ENCODE peak calls at places on chromosomes 11 and 22, in four cellular contexts. U is PC-3, D is endodermal cell, I is choroid plexus epithelial cell. K is an unnamed sample.

GRCh38 chr11:17406082-17406817 is 17.8 kb upstream of the KCNJ11 start:
- DNase-seq in U (no peak), D (no peak), I (no peak), K (no peak)

GRCh38 chr11:1546536-1547466 is 25.3 kb downstream of the DUSP8 start:
- DNase-seq in U (peak; percentile 60), D (peak; percentile 88), I (peak; percentile 25), K (no peak)

GRCh38 chr11:128970598-128971190 is 28.0 kb upstream of the TP53AIP1 start:
- DNase-seq in U (no peak), D (no peak), I (no peak), K (no peak)

GRCh38 chr22:39703890-39704658 is 133.5 kb downstream of the CACNA1I start:
- DNase-seq in U (no peak), D (no peak), I (no peak), K (no peak)

GRCh38 chr11:65438257-65439151 is 15.9 kb downstream of the NEAT1 start:
- DNase-seq in U (no peak), D (no peak), I (peak; percentile 55), K (no peak)

GRCh38 chr11:61283613-61284012 is 11.5 kb downstream of the VWCE start:
- DNase-seq in U (no peak), D (no peak), I (no peak), K (no peak)

GRCh38 chr11:58685973-58686720 is 45.6 kb downstream of the GLYAT start:
- DNase-seq in U (no peak), D (no peak), I (no peak), K (no peak)

GRCh38 chr11:116478205-116478604 is 294.6 kb downstream of the BUD13 start:
- DNase-seq in U (no peak), D (no peak), I (no peak), K (no peak)

DNA sequence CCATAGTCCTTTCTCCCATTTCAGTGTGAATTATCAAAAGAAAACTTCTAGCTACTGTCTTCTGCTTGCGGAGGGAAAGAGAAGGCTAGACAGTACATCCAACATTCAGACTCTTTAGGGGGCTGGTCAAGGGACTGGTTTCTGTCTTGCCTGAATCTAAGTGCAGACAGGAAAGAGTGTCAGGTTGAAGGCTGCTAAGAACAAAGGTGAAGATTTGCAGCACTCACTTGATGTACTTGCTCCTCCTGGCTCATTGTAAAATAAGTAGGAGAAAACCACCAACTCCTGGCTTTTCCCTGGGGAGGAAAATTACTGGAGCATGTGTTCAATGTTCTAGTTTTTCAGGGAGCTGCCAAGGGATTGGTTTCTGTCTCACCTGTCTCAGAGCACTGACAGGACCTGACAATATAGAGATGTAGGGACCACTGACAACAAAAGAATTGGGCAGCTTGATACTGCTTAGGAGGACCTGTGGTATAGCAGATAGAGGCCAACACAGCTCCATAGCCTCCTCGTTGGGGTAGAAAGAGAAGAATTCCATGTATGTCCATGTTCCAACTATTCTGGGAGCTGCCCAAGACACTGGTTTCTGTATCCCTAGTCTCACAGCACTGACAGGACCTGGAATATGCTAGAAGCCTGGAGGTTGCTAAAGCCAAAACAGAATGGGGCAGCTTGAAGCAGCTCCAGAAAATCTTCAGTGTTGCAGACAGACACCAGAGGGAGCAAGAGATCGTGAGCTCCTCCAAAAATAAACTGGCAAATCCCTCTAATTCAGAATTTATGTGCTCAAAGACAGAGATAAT is 39.7 kb upstream of the MMP12 start:
- DNase-seq in U (peak; percentile 76), D (peak; percentile 81), I (peak; percentile 73), K (no peak)
- TF ChIP-seq CTCF in U (peak; percentile 93), D (peak; percentile 81), I (peak; percentile 87), K (peak; percentile 70)

GRCh38 chr11:102924851-102925380 is 30.6 kb downstream of the MMP13 start:
- DNase-seq in U (peak; percentile 49), D (no peak), I (no peak), K (no peak)

GRCh38 chr11:102920118-102920684 is 35.3 kb downstream of the MMP13 start:
- DNase-seq in U (no peak), D (no peak), I (no peak), K (no peak)

GRCh38 chr11:102926517-102926916 is 29.0 kb downstream of the MMP13 start:
- DNase-seq in U (no peak), D (no peak), I (no peak), K (no peak)

GRCh38 chr11:102925988-102926387 is 29.5 kb downstream of the MMP13 start:
- DNase-seq in U (no peak), D (no peak), I (no peak), K (no peak)

GRCh38 chr11:102921587-102922220 is 33.8 kb downstream of the MMP13 start:
- DNase-seq in U (no peak), D (no peak), I (no peak), K (no peak)
- TF ChIP-seq CTCF in U (no peak), D (no peak), I (no peak), K (no peak)

GRCh38 chr11:35307221-35307621 is 112.1 kb downstream of the SLC1A2 start:
- DNase-seq in U (no peak), D (no peak), I (no peak), K (no peak)

GRCh38 chr11:35304393-35304790 is 115.0 kb downstream of the SLC1A2 start:
- DNase-seq in U (peak; percentile 55), D (no peak), I (peak; percentile 79), K (no peak)

GRCh38 chr11:35304900-35305299 is 114.5 kb downstream of the SLC1A2 start:
- DNase-seq in U (no peak), D (no peak), I (no peak), K (no peak)

GRCh38 chr11:35303596-35304392 is 115.6 kb downstream of the SLC1A2 start:
- DNase-seq in U (peak; percentile 14), D (no peak), I (peak; percentile 86), K (no peak)

DNA sequence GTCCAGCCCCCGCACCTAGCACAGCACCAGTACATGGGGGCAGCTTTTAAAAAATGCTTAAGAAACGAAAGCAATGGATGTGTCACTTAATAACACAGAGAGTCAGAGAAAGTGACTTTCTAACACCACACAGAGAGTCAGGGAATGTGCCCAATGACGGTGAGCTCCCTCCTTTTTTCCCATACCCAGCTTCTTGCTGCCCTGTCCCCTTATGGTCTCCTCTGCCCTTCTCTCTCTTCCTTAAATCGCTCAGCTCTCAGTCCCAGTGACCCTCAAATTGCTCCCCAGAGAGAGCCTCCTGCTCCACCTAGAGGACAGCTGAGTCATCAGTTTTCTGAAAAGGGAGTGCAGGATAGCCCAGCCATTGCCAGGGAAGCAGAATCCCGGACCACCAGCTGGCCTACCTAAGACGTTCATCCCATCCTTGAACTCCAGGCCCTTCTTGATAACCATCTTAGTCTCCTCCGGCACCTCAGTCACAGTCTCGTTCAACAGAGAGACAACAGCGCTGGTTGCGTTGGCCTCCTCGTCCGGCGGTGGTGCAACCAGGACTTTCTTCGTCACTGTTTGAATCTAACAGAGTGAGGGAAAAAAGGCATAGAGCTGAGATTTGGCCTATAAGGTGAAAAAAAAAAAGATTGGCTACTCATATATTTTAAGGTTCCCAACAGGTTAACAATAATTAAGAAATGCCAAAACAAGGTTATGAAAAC is 113.5 kb downstream of the SLC1A2 start:
- DNase-seq in U (peak; percentile 55), D (peak; percentile 80), I (peak; percentile 68), K (no peak)
- TF ChIP-seq CTCF in U (peak; percentile 67), D (peak; percentile 74), I (peak; percentile 77), K (peak; percentile 71)

DNA sequence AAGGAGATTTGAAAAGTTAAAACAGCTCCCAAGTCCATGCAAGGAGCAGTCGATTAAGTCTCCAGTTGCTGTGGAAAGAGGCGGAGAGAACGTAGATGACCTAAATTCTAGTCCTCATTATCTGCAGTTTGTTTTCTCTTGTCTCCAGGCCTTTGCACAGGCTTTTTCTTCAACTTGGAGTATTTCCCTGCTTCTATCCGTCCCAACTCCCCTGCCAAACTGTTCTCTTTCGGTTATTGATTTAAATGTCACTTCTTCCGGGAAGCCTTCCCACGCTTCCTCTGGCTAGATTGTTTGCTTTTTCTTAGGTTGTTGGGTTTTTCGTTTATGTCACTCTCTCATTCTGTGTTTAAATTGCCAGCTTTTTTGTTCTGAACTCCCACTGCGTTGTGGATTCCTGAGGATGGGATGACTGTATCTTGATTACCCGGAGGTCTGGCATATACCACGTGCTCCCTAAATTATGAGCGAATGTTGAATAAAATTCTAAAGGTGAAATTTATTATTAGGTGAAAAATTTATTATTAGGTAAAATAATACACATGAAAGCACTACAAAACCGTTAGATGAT is 463 bp downstream of the TMEM126B start:
- DNase-seq in U (no peak), D (no peak), I (no peak), K (no peak)
- TF ChIP-seq CTCF in U (no peak), D (no peak), I (no peak), K (no peak)

DNA sequence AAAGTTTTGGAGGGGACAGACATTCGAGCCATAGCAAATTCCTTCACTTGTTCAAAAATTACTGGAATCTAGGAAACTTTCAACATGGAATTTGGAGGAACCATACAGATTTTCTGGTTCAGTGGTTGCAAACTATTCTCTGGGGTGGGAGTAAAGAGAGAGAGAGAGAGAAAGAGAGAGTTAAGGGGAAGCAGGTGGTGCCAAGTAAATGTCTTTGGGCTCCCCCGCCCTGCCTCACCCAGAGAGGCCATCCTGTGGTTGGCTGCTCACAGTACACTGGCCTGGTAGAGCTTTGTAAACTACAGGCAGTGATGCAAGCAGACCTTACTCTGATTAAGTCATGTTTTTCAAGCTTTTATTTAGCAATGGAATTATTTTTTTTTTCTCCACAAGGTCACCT is 82.6 kb downstream of the ADAMTS15 start:
- DNase-seq in U (no peak), D (peak; percentile 34), I (peak; percentile 51), K (no peak)
- TF ChIP-seq CTCF in U (no peak), D (peak; percentile 38), I (no peak), K (no peak)

GRCh38 chr11:64225608-64226506 is at the start of the genes NUDT22 and TRPT1:
- DNase-seq in U (peak; percentile 88), D (peak; percentile 97), I (peak; percentile 80), K (peak; percentile 93)
- TF ChIP-seq CTCF in U (peak; percentile 49), D (peak; percentile 38), I (peak; percentile 45), K (peak; percentile 46)

K was measured in type B pancreatic cell.